ENCODE peak calls at places on chromosomes 4 and X, in five cellular contexts. T is HepG2, U is H1, W is SK-N-SH, Y is GM12878. N is an unnamed sample.

GRCh38 chr4:55116450-55116849 is 8.9 kb downstream of the KDR start:
- DNase-seq in U (no peak), Y (no peak), W (no peak), T (no peak), N (no peak)

GRCh38 chrX:92249125-92249524 is 469.9 kb downstream of the PCDH11X start:
- DNase-seq in U (no peak), Y (no peak), W (no peak), T (no peak), N (no peak)

GRCh38 chr4:90071289-90072235 is 55.6 kb upstream of the CCSER1 start:
- DNase-seq in W (no peak), Y (no peak), U (no peak), T (no peak), N (peak; percentile 8)

GRCh38 chr4:142614621-142615323 is 231.3 kb downstream of the INPP4B start:
- DNase-seq in W (no peak), U (no peak), Y (no peak), T (no peak), N (no peak)

GRCh38 chr4:132275583-132276121 is 873.4 kb upstream of the PCDH10 start:
- DNase-seq in Y (no peak), T (no peak), U (no peak), W (no peak), N (no peak)

GRCh38 chr4:38574559-38575333 is 89.3 kb upstream of the KLF3 start:
- DNase-seq in U (no peak), Y (no peak), W (no peak), T (no peak), N (peak; percentile 52)

GRCh38 chrX:77658886-77659285 is 127.1 kb downstream of the ATRX start:
- DNase-seq in W (no peak), T (no peak), Y (no peak), U (no peak), N (no peak)

GRCh38 chr4:113871080-113871479 is 108.4 kb downstream of the ARSJ start:
- DNase-seq in W (no peak), Y (no peak), T (no peak), U (no peak), N (no peak)

GRCh38 chr4:185424905-185425599 is 712 bp downstream of the UFSP2 start:
- DNase-seq in W (no peak), U (no peak), Y (no peak), T (peak; percentile 1), N (peak; percentile 18)

GRCh38 chrX:130467936-130468335 is 66.1 kb downstream of the RBMX2 start:
- DNase-seq in W (no peak), T (no peak), U (no peak), Y (no peak), N (no peak)

GRCh38 chr4:96519291-96519690 is 679.4 kb downstream of the PDHA2 start:
- DNase-seq in Y (no peak), T (no peak), U (no peak), W (no peak), N (no peak)

GRCh38 chr4:41683321-41683720 is 65.2 kb downstream of the PHOX2B start:
- DNase-seq in U (no peak), T (no peak), W (no peak), Y (no peak), N (no peak)

GRCh38 chr4:121711263-121712000 is 14.7 kb upstream of the ANXA5 start:
- DNase-seq in Y (no peak), W (peak; percentile 65), T (peak; percentile 70), U (peak; percentile 85), N (peak; percentile 10)

GRCh38 chr4:35725131-35725530 is 519.2 kb downstream of the ARAP2 start:
- DNase-seq in W (peak; percentile 2), T (peak; percentile 22), Y (no peak), U (peak; percentile 1), N (no peak)

GRCh38 chrX:119398587-119398973 is 556 bp upstream of the SLC25A43 start:
- DNase-seq in U (no peak), W (no peak), Y (no peak), T (peak; percentile 7), N (no peak)

GRCh38 chrX:723781-724180 is 93.2 kb downstream of the SHOX start:
- DNase-seq in Y (no peak), U (no peak), T (no peak), W (no peak), N (no peak)

GRCh38 chr4:79121223-79121622 is 182.0 kb upstream of the PAQR3 start:
- DNase-seq in Y (no peak), T (no peak), U (no peak), W (no peak), N (no peak)

GRCh38 chr4:180449395-180449956 is 1793.7 kb upstream of the TENM3 start:
- DNase-seq in Y (no peak), U (peak; percentile 7), W (peak; percentile 53), T (peak; percentile 46), N (peak; percentile 24)

GRCh38 chr4:128606173-128606572 is 203.3 kb upstream of the JADE1 start:
- DNase-seq in U (no peak), T (no peak), W (no peak), Y (no peak), N (no peak)

GRCh38 chr4:100362363-100362762 is 155.5 kb downstream of the EMCN start:
- DNase-seq in T (no peak), U (no peak), W (no peak), Y (no peak), N (no peak)

GRCh38 chr4:87985097-87985886 is 9.8 kb downstream of the SPP1 start:
- DNase-seq in W (peak; percentile 67), U (no peak), T (peak; percentile 70), Y (no peak), N (no peak)

GRCh38 chr4:94479358-94480141 is 27.8 kb downstream of the PDLIM5 start:
- DNase-seq in U (no peak), T (no peak), Y (no peak), W (no peak), N (no peak)

GRCh38 chr4:181319629-181320028 is 923.6 kb upstream of the TENM3 start:
- DNase-seq in T (no peak), W (no peak), Y (no peak), U (no peak), N (no peak)

GRCh38 chr4:71107732-71108131 is 114.3 kb downstream of the DCK start:
- DNase-seq in W (no peak), U (no peak), Y (no peak), T (no peak), N (no peak)

GRCh38 chrX:68699960-68700746 is 52.7 kb downstream of the STARD8 start:
- DNase-seq in Y (no peak), W (no peak), T (no peak), U (no peak), N (no peak)

GRCh38 chrX:45758319-45758718 is 557.6 kb upstream of the DIPK2B start:
- DNase-seq in W (no peak), Y (peak; percentile 61), T (no peak), U (no peak), N (no peak)

GRCh38 chr4:161991811-161992210 is 172.0 kb downstream of the FSTL5 start:
- DNase-seq in W (no peak), U (no peak), Y (no peak), T (no peak), N (no peak)

GRCh38 chr4:69718376-69719293 is 41.8 kb downstream of the SULT1B1 start:
- DNase-seq in Y (no peak), W (no peak), T (no peak), U (no peak), N (no peak)

GRCh38 chr4:121428721-121429120 is 47.9 kb upstream of the QRFPR start:
- DNase-seq in U (no peak), T (no peak), W (no peak), Y (no peak), N (no peak)

DNA sequence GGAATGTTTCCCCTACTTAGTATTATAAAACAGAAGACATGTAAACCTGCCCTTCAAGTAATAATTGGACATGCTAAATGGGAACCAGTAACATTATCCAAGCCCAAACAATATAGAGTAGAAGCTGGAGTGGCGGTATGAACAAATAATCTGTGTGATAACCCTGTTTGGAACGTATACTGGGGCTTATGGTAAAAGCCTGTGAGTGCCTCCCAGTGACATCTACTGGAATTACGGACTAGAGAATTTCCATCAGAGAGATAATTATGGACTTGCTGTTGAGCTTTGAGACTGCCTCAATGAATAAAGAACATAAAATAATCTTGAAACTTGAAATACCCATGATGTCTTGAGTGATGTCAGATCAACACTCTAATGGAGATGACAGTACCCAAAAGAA is 406.3 kb upstream of the GRIA3 start:
- DNase-seq in Y (no peak), U (no peak), T (no peak), W (no peak), N (no peak)
- TF ChIP-seq CTCF in Y (no peak), U (no peak), T (no peak), W (no peak), N (no peak)

DNA sequence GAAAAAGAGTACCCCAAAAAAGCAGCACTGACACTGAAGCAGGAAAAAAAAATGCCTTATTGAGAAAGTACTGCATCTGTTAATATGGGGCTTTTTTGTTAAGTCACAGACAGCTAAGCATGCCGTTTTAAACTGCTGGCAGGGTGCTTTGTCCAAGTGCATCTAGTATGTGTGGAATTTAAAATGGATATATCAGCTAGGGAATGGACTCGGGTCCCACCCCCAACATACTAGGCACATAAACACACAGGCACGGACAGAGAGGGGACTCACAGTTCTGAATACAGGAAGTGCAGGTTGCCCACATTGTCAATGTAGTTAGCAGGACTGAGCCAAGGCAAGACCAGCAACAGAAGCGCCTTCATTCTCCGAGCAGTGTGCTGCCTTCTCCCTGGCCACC is 33.7 kb downstream of the LNX1 start:
- DNase-seq in U (no peak), Y (no peak), T (no peak), W (no peak), N (no peak)
- TF ChIP-seq GABPA in U (no peak), Y (no peak), T (no peak), W (no peak), N (no peak)

DNA sequence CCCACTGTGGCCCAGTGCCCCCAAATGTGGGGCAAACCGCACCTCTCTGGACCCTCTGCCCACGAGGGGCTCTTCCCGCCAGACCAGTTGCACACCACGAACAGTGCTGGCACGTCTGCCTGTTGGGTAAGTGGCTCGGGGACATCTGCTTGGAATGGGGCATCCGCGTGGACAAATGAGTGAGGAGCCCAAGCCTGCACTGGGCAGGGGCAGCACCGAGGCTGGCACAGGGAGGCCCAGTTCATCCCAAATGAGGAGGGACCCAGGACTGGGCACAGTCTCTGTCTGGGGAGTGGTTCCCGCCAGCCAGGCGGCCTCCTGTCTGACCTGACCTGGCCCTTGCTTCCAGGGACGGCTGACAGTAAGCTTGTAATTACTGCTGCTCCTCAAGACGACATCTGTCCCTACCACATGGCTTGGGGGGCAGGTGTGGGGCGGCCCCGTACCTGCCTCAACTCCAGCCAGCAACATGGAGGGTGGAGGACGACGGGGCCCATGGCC is 3.2 kb downstream of the SPON2 start:
- DNase-seq in U (no peak), T (no peak), W (no peak), Y (no peak), N (no peak)
- H3K27me3 ChIP-seq in U (peaks cover 65% of the 10 kb centered on the region), T (peaks cover 3% of the 10 kb centered on the region), W (peaks cover 12% of the 10 kb centered on the region), Y (no peaks in the 10 kb centered on the region), N (peaks cover 18% of the 10 kb centered on the region)

DNA sequence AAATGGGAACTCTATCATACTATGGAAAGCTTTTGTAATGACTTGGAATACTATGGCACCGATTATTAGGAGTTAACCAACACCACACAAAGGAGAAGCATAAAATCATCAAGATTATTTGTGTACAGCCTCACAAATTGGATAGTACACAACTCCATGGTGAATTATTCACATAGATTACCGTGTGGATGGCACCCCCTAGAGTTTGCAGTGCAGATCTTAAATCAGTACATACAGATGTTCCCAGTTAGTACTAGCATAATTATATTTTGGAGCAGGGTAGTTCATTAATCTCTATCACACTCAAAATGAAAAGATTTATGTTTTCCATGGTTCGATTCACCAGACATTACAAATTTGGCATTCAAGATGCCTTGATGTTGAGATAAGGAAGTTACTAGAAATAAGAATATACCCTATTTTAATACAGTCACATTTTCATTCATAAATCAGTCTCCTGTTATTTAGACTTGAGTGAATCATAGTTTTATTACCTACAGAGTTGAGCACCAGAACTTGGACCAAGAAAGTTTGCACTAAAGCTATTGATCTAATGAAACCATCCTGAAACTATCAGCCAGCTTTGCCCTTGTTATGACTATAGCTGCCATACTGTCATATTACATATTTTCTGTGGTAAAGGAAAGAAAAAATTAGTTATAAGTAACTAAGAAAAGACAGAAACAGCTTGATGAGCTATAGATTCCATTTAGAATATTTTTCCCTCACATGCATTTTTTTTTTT is 531.8 kb downstream of the GLUD2 start:
- DNase-seq in W (peak; percentile 3), U (no peak), Y (peak; percentile 4), T (peak; percentile 7), N (no peak)
- TF ChIP-seq CTCF in W (peak; percentile 60), U (no peak), Y (peak; percentile 44), T (peak; percentile 49), N (peak; percentile 1)